ENCODE peak calls at places on chromosomes 11 and 22, in seven cellular contexts. Y, G, E, B, Z, W and T are unnamed samples.

GRCh38 chr11:109112748-109113378 is 309.1 kb upstream of the C11orf87 start:
- DNase-seq in Y (peak), G (no peak), E (no peak), B (no peak), Z (no peak), W (peak), T (no peak)

GRCh38 chr11:115720537-115721308 is 216.5 kb upstream of the CADM1 start:
- DNase-seq in Y (peak), G (no peak), E (no peak), B (no peak), Z (no peak), W (no peak), T (no peak)

GRCh38 chr11:61974766-61975631 is 7.6 kb upstream of the FTH1 start:
- DNase-seq in Y (peak), G (no peak), E (no peak), B (no peak), Z (no peak), W (no peak), T (no peak)

GRCh38 chr22:35375031-35375430 is 5.9 kb upstream of the HMOX1 start:
- DNase-seq in Y (no peak), G (no peak), E (no peak), B (no peak), Z (no peak), W (peak), T (no peak)

GRCh38 chr22:31629741-31630184 is 32.3 kb downstream of the PISD start:
- DNase-seq in Y (no peak), G (no peak), E (no peak), B (no peak), Z (peak), W (no peak), T (no peak)

GRCh38 chr22:22235564-22235963 is 9.0 kb upstream of the VPREB1 start:
- DNase-seq in Y (peak), G (peak), E (peak), B (peak), Z (peak), W (no peak), T (peak)

GRCh38 chr22:30104501-30105156 is 24.4 kb downstream of the HORMAD2 start:
- DNase-seq in Y (no peak), G (no peak), E (no peak), B (no peak), Z (no peak), W (peak), T (no peak)

GRCh38 chr22:33871935-33872334 is 48.3 kb downstream of the LARGE1 start:
- DNase-seq in Y (no peak), G (no peak), E (no peak), B (no peak), Z (no peak), W (no peak), T (no peak)

GRCh38 chr11:118691926-118692830 is 12.7 kb upstream of the TREH start:
- DNase-seq in Y (peak), G (no peak), E (no peak), B (no peak), Z (no peak), W (peak), T (peak)

GRCh38 chr22:34842630-34843029 is 223.3 kb upstream of the ISX start:
- DNase-seq in Y (peak), G (no peak), E (peak), B (no peak), Z (no peak), W (no peak), T (no peak)

GRCh38 chr11:119093951-119094815 is 7.5 kb downstream of the DPAGT1 start:
- DNase-seq in Y (peak), G (no peak), E (peak), B (peak), Z (peak), W (peak), T (no peak)

GRCh38 chr22:41739576-41739975 is 40.3 kb downstream of the MEI1 start:
- DNase-seq in Y (no peak), G (no peak), E (no peak), B (no peak), Z (no peak), W (no peak), T (no peak)

DNA sequence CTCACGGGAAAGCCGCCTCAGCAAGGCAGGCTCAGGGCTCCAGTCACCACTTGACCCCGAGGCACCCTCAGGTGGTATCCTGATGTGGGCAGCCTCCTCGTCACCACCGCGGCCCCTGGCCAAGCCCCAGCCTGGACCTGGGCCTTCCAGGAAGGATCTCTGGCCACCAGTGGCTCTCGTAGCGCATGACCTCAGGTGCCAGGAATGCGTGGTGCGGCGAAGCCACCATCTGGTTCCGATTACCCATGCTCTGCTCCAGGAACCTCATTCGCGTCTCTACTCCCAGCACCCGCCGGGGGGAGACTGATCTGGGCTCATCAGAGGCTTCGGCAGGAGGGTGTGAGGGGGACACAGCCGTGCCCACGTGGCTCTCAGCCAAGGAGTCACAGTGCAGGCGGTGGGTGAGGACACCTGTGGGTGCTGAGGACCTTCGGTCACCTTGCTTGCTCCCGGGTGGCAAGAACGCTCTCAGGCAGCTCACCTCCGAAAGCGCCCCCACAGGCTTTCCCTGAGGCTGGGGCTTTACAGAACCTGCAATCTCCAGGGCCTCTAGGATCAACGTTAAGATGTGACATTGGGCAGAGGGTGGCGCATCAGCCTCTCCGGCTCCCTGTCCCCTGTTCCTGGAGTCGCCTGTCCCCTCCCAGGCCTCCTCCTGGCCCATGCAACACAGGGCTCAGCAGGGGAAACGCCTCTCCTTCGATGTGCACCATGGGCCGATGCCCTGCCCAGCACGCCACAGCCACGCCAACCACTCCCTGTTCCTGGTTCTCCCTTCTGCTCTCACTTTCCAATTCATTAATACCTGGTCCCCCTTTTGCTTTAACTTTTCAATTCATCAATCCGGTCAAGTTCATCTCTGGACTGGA is 39.0 kb downstream of the TBX1 start:
- DNase-seq in Y (no peak), G (no peak), E (no peak), B (peak), Z (no peak), W (peak), T (peak)
- TF ChIP-seq CTCF in Y (no peak), G (no peak), E (no peak), B (no peak), Z (no peak), W (peak), T (peak)

GRCh38 chr11:60165946-60166345 is 16.9 kb downstream of the MS4A6A start:
- DNase-seq in Y (no peak), G (no peak), E (no peak), B (no peak), Z (no peak), W (no peak), T (no peak)

GRCh38 chr11:60168306-60168705 is 14.6 kb downstream of the MS4A6A start:
- DNase-seq in Y (no peak), G (no peak), E (no peak), B (no peak), Z (no peak), W (no peak), T (no peak)

GRCh38 chr11:60170566-60170965 is 12.3 kb downstream of the MS4A6A start:
- DNase-seq in Y (no peak), G (no peak), E (no peak), B (no peak), Z (no peak), W (no peak), T (no peak)

GRCh38 chr11:60172011-60172410 is 10.9 kb downstream of the MS4A6A start:
- DNase-seq in Y (no peak), G (no peak), E (no peak), B (no peak), Z (no peak), W (no peak), T (no peak)

DNA sequence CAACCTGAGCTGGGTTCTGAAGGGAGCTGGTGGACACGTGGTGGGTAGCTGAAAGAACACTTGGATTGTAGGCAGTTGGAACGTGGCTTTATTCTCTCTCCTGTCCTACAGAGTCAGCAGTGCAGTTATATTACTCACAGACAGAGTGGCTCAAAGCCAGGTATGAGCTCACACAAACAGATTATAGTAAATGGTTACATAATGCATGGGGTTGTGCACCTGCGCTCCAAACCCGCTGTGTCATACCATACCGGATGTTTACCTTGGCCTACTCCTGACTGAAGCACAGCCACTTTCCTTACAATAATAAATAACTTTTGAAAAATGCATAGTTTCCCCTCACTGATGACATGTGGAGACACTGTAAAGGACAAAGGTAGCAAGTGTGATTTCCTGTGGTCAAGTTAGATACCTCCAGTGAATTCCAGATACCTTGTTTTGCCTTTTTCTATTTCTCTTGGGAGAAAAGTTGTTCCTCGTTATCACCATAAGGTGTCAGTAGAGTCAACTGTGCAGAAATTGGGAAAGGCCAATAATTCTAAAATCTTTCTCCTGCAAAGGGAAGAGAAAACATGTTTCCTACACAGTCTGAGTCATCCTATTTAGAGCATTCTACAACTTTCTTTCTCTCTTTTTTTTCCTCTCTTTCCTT is 13.5 kb downstream of the MS4A6A start:
- DNase-seq in Y (peak), G (no peak), E (peak), B (peak), Z (peak), W (no peak), T (no peak)
- TF ChIP-seq CTCF in Y (peak), G (peak), E (peak), B (peak), Z (peak), W (peak), T (peak)

GRCh38 chr11:12137938-12138731 is 27.7 kb downstream of the MICAL2 start:
- DNase-seq in Y (no peak), G (no peak), E (peak), B (no peak), Z (no peak), W (peak), T (peak)
- TF ChIP-seq CTCF in Y (no peak), G (no peak), E (no peak), B (no peak), Z (no peak), W (no peak), T (no peak)

GRCh38 chr22:24920029-24920428 is 26.5 kb downstream of the LHFPL7 start:
- DNase-seq in Y (no peak), G (no peak), E (no peak), B (no peak), Z (no peak), W (no peak), T (no peak)
- TF ChIP-seq CTCF in Y (no peak), G (no peak), E (no peak), B (no peak), Z (no peak), W (no peak), T (no peak)

GRCh38 chr11:1553808-1554594 is 18.1 kb downstream of the DUSP8 start:
- DNase-seq in Y (peak), G (no peak), E (no peak), B (peak), Z (no peak), W (no peak), T (no peak)

GRCh38 chr11:1554981-1555712 is 16.9 kb downstream of the DUSP8 start:
- DNase-seq in Y (peak), G (no peak), E (no peak), B (peak), Z (no peak), W (no peak), T (no peak)

GRCh38 chr11:1557168-1557884 is 14.7 kb downstream of the DUSP8 start:
- DNase-seq in Y (peak), G (no peak), E (no peak), B (peak), Z (no peak), W (no peak), T (no peak)

GRCh38 chr11:1556278-1557167 is 15.5 kb downstream of the DUSP8 start:
- DNase-seq in Y (peak), G (no peak), E (no peak), B (peak), Z (no peak), W (no peak), T (no peak)

DNA sequence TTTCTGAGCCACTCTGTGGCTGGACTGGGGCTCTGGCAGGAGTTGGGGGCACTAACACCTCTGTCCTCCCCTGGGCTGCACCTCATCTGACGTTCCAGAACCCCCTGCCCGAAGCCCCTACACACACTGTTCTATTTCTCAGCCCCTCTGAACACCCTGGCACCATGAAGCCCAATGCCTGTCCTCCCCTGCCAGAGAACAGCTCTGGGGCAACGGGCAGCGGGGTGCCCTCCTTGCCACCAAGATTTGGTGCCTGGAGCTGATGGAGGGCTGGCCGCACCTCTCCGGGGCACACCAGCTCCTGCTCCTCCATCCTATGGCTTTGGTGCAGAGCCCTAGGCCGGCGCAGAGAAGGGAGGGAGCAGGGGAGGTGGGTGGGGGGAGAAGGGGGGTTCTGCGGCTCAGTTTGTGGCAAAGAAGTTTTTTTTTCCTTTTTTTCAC is 16.3 kb downstream of the DUSP8 start:
- DNase-seq in Y (peak), G (no peak), E (no peak), B (peak), Z (no peak), W (no peak), T (no peak)
- TF ChIP-seq CTCF in Y (no peak), G (no peak), E (no peak), B (no peak), Z (no peak), W (no peak), T (no peak)

GRCh38 chr11:107457558-107458271 is at the start of gene CWF19L2:
- DNase-seq in Y (peak), G (peak), E (peak), B (peak), Z (peak), W (peak), T (peak)
- TF ChIP-seq CTCF in Y (no peak), G (peak), E (peak), B (no peak), Z (peak), W (no peak), T (peak)

GRCh38 chr11:68822546-68822945 is 19.2 kb downstream of the CPT1A start:
- DNase-seq in Y (no peak), G (no peak), E (no peak), B (no peak), Z (no peak), W (no peak), T (no peak)

GRCh38 chr11:68826726-68827125 is 15.0 kb downstream of the CPT1A start:
- DNase-seq in Y (no peak), G (no peak), E (no peak), B (no peak), Z (no peak), W (no peak), T (no peak)

GRCh38 chr11:68828155-68828931 is 13.4 kb downstream of the CPT1A start:
- DNase-seq in Y (no peak), G (no peak), E (no peak), B (no peak), Z (no peak), W (no peak), T (no peak)

GRCh38 chr11:68827733-68828132 is 14.0 kb downstream of the CPT1A start:
- DNase-seq in Y (no peak), G (no peak), E (no peak), B (no peak), Z (no peak), W (no peak), T (no peak)

GRCh38 chr11:68825603-68826002 is 16.1 kb downstream of the CPT1A start:
- DNase-seq in Y (peak), G (no peak), E (peak), B (no peak), Z (peak), W (no peak), T (no peak)
- TF ChIP-seq CTCF in Y (peak), G (no peak), E (peak), B (no peak), Z (peak), W (no peak), T (no peak)

GRCh38 chr11:102534261-102534872 is 3.8 kb upstream of the MMP7 start:
- DNase-seq in Y (no peak), G (no peak), E (no peak), B (no peak), Z (peak), W (no peak), T (no peak)
- TF ChIP-seq CTCF in Y (peak), G (no peak), E (no peak), B (no peak), Z (peak), W (peak), T (peak)

DNA sequence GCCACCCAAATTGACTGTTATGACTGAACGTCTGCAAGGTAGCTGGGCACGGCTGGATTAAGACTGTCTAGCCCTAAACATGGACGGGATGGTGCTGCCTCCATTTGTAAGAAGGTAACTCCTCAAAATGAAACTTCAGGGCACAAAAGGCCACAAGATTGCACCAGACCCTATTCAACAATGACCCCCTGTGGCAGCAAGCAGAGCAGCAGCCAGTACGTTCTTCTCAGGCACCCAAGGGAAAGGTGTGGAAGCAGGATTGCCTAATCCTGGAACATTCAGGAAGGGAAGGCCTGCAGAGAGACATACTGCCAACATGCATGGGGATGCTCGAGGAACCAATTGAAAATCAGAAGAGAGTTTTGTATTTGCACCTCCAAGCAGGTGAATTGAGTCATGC is 4.5 kb upstream of the TBX10 start:
- DNase-seq in Y (peak), G (no peak), E (peak), B (no peak), Z (peak), W (no peak), T (no peak)
- TF ChIP-seq CTCF in Y (peak), G (no peak), E (peak), B (peak), Z (peak), W (peak), T (peak)

GRCh38 chr11:72418834-72419560 is 15.3 kb downstream of the CLPB start:
- DNase-seq in Y (peak), G (no peak), E (no peak), B (no peak), Z (no peak), W (no peak), T (no peak)
- TF ChIP-seq CTCF in Y (peak), G (no peak), E (no peak), B (no peak), Z (no peak), W (no peak), T (no peak)